ENCODE peak calls at places on chromosomes 12 and 14, in four cellular contexts. D is left ventricle myocardium inferior, X is tibial artery, N is neural progenitor cell. J is an unnamed sample.

GRCh38 chr12:108320503-108321293 is 18.4 kb downstream of the CMKLR1 start:
- DNase-seq in D (no peak), X (no peak), N (no peak), J (no peak)

GRCh38 chr12:53804429-53804828 is 52.6 kb upstream of the CISTR start:
- DNase-seq in D (no peak), X (no peak), N (no peak), J (no peak)

GRCh38 chr14:63045612-63046320 is 508 bp upstream of the KCNH5 start:
- DNase-seq in D (no peak), X (no peak), N (peak), J (peak)

GRCh38 chr12:3077572-3078081 is 448 bp downstream of the TSPAN9 start:
- DNase-seq in D (peak), X (peak), N (no peak), J (no peak)

GRCh38 chr12:65335021-65335714 is 56.7 kb downstream of the MSRB3 start:
- DNase-seq in D (no peak), X (no peak), N (no peak), J (peak)

GRCh38 chr12:131736807-131737484 is 26.1 kb downstream of the SFSWAP start:
- DNase-seq in D (no peak), X (no peak), N (no peak), J (peak)

GRCh38 chr14:20456971-20457370 is 1.9 kb downstream of the APEX1 start:
- DNase-seq in D (no peak), X (no peak), N (no peak), J (no peak)

GRCh38 chr12:26226629-26227375 is 31.4 kb downstream of the SSPN start:
- DNase-seq in D (peak), X (peak), N (peak), J (no peak)

GRCh38 chr14:96176275-96176674 is 28.4 kb upstream of the BDKRB2 start:
- DNase-seq in D (no peak), X (no peak), N (no peak), J (no peak)

GRCh38 chr12:62627181-62627580 is 160.6 kb downstream of the MON2 start:
- DNase-seq in D (no peak), X (no peak), N (no peak), J (no peak)

GRCh38 chr12:26857465-26858176 is 24.6 kb upstream of the ITPR2 start:
- DNase-seq in D (no peak), X (no peak), N (no peak), J (no peak)

GRCh38 chr12:42859612-42860011 is 270.1 kb upstream of the PRICKLE1 start:
- DNase-seq in D (no peak), X (no peak), N (no peak), J (no peak)

GRCh38 chr12:115357681-115358080 is 673.7 kb upstream of the TBX3 start:
- DNase-seq in D (no peak), X (no peak), N (no peak), J (no peak)

GRCh38 chr14:52918486-52918885 is 32.4 kb downstream of the FERMT2 start:
- DNase-seq in D (no peak), X (no peak), N (no peak), J (no peak)

GRCh38 chr14:77339407-77339806 is 18.6 kb downstream of the GSTZ1 start:
- DNase-seq in D (no peak), X (no peak), N (no peak), J (peak)

GRCh38 chr14:73786942-73787759 is 64.5 kb upstream of the PTGR2 start:
- DNase-seq in D (peak), X (peak), N (peak), J (no peak)

GRCh38 chr12:82470906-82471512 is 112.7 kb downstream of the METTL25 start:
- DNase-seq in D (no peak), X (no peak), N (no peak), J (no peak)

GRCh38 chr14:100910888-100911664 is 7.6 kb upstream of the RTL1 start:
- DNase-seq in D (no peak), X (no peak), N (no peak), J (no peak)

GRCh38 chr14:36773136-36773540 is 111.5 kb downstream of the PAX9 start:
- DNase-seq in D (no peak), X (no peak), N (no peak), J (no peak)

GRCh38 chr12:53456654-53457366 is 4.9 kb downstream of the PCBP2 start:
- DNase-seq in D (no peak), X (no peak), N (no peak), J (no peak)

GRCh38 chr14:104998801-104999200 is 13.2 kb downstream of the CLBA1 start:
- DNase-seq in D (no peak), X (no peak), N (no peak), J (no peak)

GRCh38 chr12:63955831-63956685 is 111.6 kb downstream of the SRGAP1 start:
- DNase-seq in D (no peak), X (peak), N (no peak), J (no peak)

GRCh38 chr12:123041811-123042655 is 61.6 kb downstream of the ARL6IP4 start:
- DNase-seq in D (no peak), X (no peak), N (no peak), J (peak)

GRCh38 chr12:4274960-4275868 is 1.7 kb downstream of the CCND2 start:
- DNase-seq in D (no peak), X (no peak), N (peak), J (no peak)

GRCh38 chr12:65886996-65887395 is 62.7 kb downstream of the HMGA2 start:
- DNase-seq in D (no peak), X (no peak), N (no peak), J (no peak)

GRCh38 chr12:13234045-13234641 is 37.6 kb downstream of the EMP1 start:
- DNase-seq in D (no peak), X (peak), N (peak), J (no peak)

GRCh38 chr12:115998119-115998633 is 279.3 kb downstream of the MED13L start:
- DNase-seq in D (no peak), X (no peak), N (peak), J (peak)

GRCh38 chr12:22935501-22935900 is 310.5 kb downstream of the ETNK1 start:
- DNase-seq in D (no peak), X (no peak), N (no peak), J (no peak)

GRCh38 chr12:101086490-101086889 is 123.5 kb downstream of the SLC5A8 start:
- DNase-seq in D (no peak), X (no peak), N (no peak), J (no peak)

GRCh38 chr12:103441437-103442186 is 54.2 kb downstream of the C12orf42 start:
- DNase-seq in D (no peak), X (no peak), N (no peak), J (no peak)

GRCh38 chr12:80412343-80412953 is 31.6 kb upstream of the PTPRQ start:
- DNase-seq in D (no peak), X (no peak), N (peak), J (peak)

GRCh38 chr14:101380512-101380911 is 180.8 kb upstream of the DIO3 start:
- DNase-seq in D (no peak), X (no peak), N (no peak), J (no peak)

GRCh38 chr14:78302841-78303240 is 132.7 kb downstream of the NRXN3 start:
- DNase-seq in D (no peak), X (no peak), N (peak), J (no peak)

GRCh38 chr14:104115131-104115600 is 23.2 kb upstream of the KIF26A start:
- DNase-seq in D (peak), X (no peak), N (no peak), J (no peak)

GRCh38 chr14:53538316-53538851 is 385.3 kb upstream of the DDHD1 start:
- DNase-seq in D (no peak), X (no peak), N (no peak), J (peak)

GRCh38 chr12:99984271-99985128 is at the start of gene ANKS1B:
- DNase-seq in D (peak), X (peak), N (peak), J (no peak)

DNA sequence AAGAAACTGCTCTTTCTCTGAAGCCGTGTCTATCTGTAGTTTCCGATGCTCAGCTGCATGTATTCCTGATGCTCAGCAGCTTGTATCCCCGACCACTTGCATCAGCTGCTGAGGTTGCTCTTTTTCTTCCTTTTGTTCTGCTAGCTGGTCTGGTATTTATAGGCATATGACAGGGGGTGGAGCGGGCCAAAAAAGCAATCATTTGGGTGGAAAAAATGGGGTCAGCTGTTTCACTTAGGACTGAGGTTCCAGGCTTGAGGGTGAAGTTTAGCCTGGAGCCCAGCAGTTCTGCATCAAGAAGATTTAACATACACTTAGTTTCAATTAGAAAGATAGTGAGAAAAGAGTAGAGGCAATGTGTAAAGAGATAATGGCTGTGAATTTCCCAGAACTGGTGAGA is 23.6 kb upstream of the AMN1 start:
- DNase-seq in D (no peak), X (no peak), N (no peak), J (no peak)
- H3K4me3 ChIP-seq in D (no peak), X (no peak), N (no peak), J (no peak)

GRCh38 chr12:57655541-57656240 is 22.7 kb upstream of the B4GALNT1 start:
- DNase-seq in D (no peak), X (no peak), N (no peak), J (no peak)
- TF ChIP-seq CTCF in D (no peak), X (no peak), N (no peak), J (no peak)

GRCh38 chr12:56189336-56189917 is at the start of gene SMARCC2:
- DNase-seq in D (peak), X (peak), N (peak), J (peak)

GRCh38 chr12:56189918-56190694 is 823 bp upstream of the SMARCC2 start:
- DNase-seq in D (peak), X (peak), N (peak), J (peak)

GRCh38 chr12:56188116-56188785 is 1.0 kb downstream of the SMARCC2 start:
- DNase-seq in D (no peak), X (no peak), N (peak), J (no peak)

GRCh38 chr12:56188786-56189335 is 422 bp downstream of the SMARCC2 start:
- DNase-seq in D (no peak), X (no peak), N (peak), J (no peak)

GRCh38 chr12:56186957-56187356 is 2.3 kb downstream of the SMARCC2 start:
- DNase-seq in D (no peak), X (no peak), N (no peak), J (no peak)
- H3K27ac ChIP-seq in D (no peak), X (no peak), N (no peak), J (no peak)

DNA sequence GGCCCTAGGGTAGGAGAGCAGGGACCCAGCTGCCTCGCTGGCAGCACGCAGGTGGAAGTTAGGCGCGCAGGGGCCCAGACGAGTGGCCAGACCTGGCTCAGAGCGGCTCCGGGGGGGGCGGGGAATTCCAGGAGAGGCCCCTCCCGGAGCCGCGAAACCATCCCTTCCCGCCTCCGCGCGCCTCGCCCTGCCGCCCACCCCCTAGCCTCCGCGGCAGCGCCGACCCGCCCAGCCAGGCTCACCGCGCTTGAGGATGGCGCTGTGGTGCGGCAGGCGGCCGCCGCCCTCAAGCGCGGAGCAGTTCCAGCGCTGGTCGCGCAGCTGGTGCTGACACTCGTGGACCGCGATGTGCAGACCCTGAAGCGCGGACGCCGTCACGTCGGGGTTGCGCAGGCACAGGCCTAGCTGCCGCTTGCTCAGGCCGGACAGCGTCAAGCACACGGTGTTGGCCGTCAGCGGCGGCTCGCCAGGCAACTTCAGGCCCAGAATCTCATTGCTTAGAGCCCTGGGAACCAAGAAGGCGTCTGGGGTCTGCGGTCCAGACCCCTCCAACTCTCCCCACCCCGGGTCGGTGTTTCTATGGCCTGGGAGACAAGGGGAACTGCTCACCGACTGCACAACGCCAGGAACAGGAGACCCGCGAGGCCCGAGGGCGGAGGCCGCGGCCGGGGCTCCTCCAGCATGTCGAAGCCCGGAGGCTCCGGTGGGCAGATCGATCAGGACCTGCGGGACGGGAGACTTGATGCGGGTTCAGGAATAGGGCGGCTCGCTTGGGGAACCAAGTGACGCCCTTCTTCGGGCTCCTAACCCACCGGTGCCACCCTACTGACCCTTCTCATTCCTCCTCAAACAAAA is 1.5 kb downstream of the WNT10B start:
- DNase-seq in D (no peak), X (no peak), N (peak), J (no peak)
- H3K4me3 ChIP-seq in D (peak), X (no peak), N (peak), J (no peak)

DNA sequence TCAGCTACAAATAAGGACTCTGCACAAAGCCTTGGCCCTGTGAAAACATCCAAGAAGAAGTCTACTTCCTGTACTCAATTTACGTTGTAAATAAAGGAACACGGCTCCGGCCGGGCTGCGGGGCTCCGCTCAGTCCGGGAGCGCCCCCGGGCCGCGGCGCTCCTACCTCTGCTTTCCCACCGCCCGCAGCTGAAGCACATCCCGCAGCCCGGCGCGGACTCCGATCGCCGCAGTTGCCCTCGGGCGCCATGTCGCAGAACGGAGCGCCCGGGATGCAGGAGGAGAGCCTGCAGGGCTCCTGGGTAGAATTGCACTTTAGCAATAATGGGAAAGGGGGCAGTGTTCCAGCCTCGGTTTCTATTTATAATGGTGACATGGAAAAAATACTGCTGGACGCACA is 502.3 kb upstream of the FOXG1 start:
- DNase-seq in D (no peak), X (no peak), N (no peak), J (no peak)
- TF ChIP-seq CTCF in D (no peak), X (no peak), N (no peak), J (no peak)

DNA sequence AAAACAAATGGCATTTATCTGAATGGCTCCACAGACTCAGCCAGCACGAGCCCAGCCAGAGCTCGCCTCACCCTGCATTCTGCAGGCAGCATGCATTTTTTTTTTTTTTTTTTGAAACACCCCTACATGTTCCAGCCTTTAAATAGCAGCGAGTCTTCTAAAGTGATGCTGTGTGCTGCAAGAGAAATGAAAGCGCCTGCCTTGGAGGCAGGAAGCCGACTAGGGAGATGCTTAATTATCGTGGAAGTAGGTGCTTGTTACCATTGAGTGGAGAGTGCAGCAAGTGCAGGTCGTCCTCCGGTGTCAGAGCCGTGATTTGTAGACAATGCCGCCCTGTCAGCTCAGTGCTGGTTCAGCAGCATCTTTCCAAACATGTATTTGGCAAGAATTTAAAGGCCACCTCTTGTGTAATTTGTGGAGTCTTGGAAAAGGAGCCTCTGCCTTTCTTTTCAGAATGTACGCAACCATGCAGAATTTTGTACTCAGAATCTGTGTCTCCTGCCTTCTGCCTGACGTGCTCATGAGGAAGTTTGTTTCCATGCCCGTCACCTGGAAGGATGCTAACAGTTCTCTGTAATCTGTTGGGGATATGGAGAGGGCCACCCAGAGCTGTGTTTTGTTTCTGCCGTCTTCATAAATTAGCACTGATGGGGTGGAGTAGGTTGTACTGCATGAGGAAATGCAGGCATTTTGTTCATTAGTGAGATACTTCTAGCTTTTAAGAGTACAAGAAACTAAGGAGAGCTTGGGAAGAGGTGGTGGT is 345.9 kb upstream of the RGS6 start:
- DNase-seq in D (no peak), X (peak), N (peak), J (no peak)
- H3K27ac ChIP-seq in D (no peak), X (peak), N (peak), J (peak)

DNA sequence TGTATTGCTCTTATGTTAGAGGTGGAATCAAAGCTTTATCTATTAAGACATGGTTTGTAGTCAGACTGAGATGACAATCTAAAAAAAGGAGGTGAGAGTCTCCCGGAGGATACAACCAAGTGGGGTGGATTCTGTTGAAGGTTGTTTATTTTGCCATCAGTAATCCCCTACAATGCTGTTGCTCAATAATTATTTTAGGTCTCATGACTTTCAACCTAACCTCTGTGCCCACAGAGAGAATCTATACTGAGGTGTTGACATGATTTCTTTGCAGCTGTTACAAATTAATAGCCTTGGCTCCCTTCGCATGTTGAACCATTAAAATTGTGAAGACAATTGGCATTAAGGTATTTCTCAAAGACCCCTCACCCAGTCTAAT is 28.7 kb upstream of the FOS start:
- DNase-seq in D (no peak), X (no peak), N (no peak), J (no peak)
- H3K4me3 ChIP-seq in D (no peak), X (no peak), N (no peak), J (no peak)

GRCh38 chr14:61492474-61492873 is 171.1 kb downstream of the PRKCH start:
- DNase-seq in D (no peak), X (no peak), N (no peak), J (no peak)

GRCh38 chr14:61489932-61490331 is 168.6 kb downstream of the PRKCH start:
- DNase-seq in D (peak), X (peak), N (no peak), J (no peak)

GRCh38 chr14:61493239-61493638 is 171.9 kb downstream of the PRKCH start:
- DNase-seq in D (no peak), X (no peak), N (no peak), J (peak)

GRCh38 chr14:61491224-61491623 is 169.8 kb downstream of the PRKCH start:
- DNase-seq in D (no peak), X (no peak), N (no peak), J (no peak)

DNA sequence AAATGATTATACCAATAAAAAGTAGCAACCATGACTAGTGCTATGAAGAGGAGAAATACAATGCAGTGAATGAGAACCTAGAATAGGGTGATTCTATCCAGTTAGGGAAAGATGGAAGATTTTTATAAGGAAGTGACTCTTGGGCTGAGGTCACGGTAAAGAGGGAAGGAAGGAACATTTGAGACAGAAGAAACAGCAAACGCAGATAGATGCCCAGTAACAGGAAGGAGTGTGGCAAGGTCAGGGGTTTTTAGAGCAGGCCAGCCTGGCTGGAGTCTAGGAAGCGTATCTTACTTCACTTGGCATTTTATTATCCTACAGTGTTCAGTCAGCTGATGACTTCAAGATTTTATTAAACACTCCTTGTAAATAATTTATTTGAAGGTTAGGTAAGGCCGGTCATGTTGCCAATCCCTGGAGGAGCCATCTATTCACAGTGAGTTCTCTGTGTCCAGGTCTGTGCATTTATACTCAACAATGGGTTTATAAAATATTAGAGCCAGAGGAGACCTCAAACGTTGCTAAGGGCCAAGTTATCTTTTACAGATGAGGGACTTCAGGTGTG is 170.6 kb downstream of the PRKCH start:
- DNase-seq in D (no peak), X (peak), N (no peak), J (no peak)
- TF ChIP-seq CTCF in D (no peak), X (no peak), N (no peak), J (no peak)

DNA sequence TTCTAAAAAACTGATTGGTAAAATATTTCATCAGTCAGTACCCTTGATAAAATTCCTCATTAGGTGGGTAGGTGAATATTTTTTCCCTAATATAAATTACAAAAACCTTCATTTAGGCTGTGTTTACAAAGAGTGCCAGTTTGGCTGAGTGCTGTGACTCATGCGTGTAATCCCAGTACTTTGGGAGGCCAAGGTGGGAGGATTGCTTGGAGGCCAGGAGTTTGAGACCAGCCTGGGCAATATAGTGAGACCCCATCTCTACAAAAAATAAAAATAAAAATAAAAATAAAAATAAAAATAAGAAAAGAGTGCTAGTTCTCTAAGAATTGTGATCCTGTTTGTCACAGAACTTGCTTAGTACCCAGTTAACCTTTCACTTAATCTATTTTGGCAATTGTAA is 398.4 kb upstream of the RGS6 start:
- DNase-seq in D (no peak), X (no peak), N (no peak), J (no peak)
- H3K27ac ChIP-seq in D (no peak), X (peak), N (no peak), J (no peak)